ENCODE peak calls at places on chromosomes 16 and 17, in six cellular contexts. One of them, this sample, is unnamed.

GRCh38 chr16:73179671-73180370 is 131.9 kb upstream of the ZFHX3 start:
- DNase-seq in ovary: peak; percentile 44
- DNase-seq in adrenal gland: peak; percentile 29
- DNase-seq in aorta: peak; percentile 62
- DNase-seq in brain microvascular endothelial cell: no peak
- DNase-seq in astrocyte: no peak
- DNase-seq in this sample: no peak

GRCh38 chr17:30236807-30237206 is 1.3 kb upstream of the SLC6A4 start:
- DNase-seq in ovary: no peak
- DNase-seq in adrenal gland: peak; percentile 61
- DNase-seq in aorta: peak; percentile 85
- DNase-seq in brain microvascular endothelial cell: no peak
- DNase-seq in astrocyte: peak; percentile 8
- DNase-seq in this sample: peak; percentile 53

GRCh38 chr17:45240905-45241314 is 19.2 kb downstream of the FMNL1 start:
- DNase-seq in ovary: no peak
- DNase-seq in adrenal gland: no peak
- DNase-seq in aorta: no peak
- DNase-seq in brain microvascular endothelial cell: no peak
- DNase-seq in astrocyte: no peak
- DNase-seq in this sample: peak; percentile 71

GRCh38 chr16:85401917-85402766 is 211.0 kb upstream of the GSE1 start:
- DNase-seq in ovary: no peak
- DNase-seq in adrenal gland: peak; percentile 11
- DNase-seq in aorta: no peak
- DNase-seq in brain microvascular endothelial cell: no peak
- DNase-seq in astrocyte: no peak
- DNase-seq in this sample: peak; percentile 22

GRCh38 chr17:13016881-13017622 is 775 bp downstream of the ELAC2 start:
- DNase-seq in ovary: no peak
- DNase-seq in adrenal gland: peak; percentile 71
- DNase-seq in aorta: no peak
- DNase-seq in brain microvascular endothelial cell: no peak
- DNase-seq in astrocyte: no peak
- DNase-seq in this sample: peak; percentile 46

GRCh38 chr16:73753931-73754330 is 542.7 kb upstream of the PSMD7 start:
- DNase-seq in ovary: no peak
- DNase-seq in adrenal gland: no peak
- DNase-seq in aorta: no peak
- DNase-seq in brain microvascular endothelial cell: no peak
- DNase-seq in astrocyte: no peak
- DNase-seq in this sample: no peak

GRCh38 chr17:71902931-71903506 is 217.8 kb upstream of the SOX9 start:
- DNase-seq in ovary: no peak
- DNase-seq in adrenal gland: no peak
- DNase-seq in aorta: no peak
- DNase-seq in brain microvascular endothelial cell: peak; percentile 37
- DNase-seq in astrocyte: peak; percentile 52
- DNase-seq in this sample: no peak

GRCh38 chr17:10907370-10907769 is 69.5 kb upstream of the PIRT start:
- DNase-seq in ovary: no peak
- DNase-seq in adrenal gland: no peak
- DNase-seq in aorta: no peak
- DNase-seq in brain microvascular endothelial cell: no peak
- DNase-seq in astrocyte: no peak
- DNase-seq in this sample: no peak

GRCh38 chr17:66492080-66492479 is 189.7 kb downstream of the PRKCA start:
- DNase-seq in ovary: no peak
- DNase-seq in adrenal gland: no peak
- DNase-seq in aorta: no peak
- DNase-seq in brain microvascular endothelial cell: no peak
- DNase-seq in astrocyte: no peak
- DNase-seq in this sample: no peak

GRCh38 chr17:49557204-49558024 is 18.3 kb upstream of the NXPH3 start:
- DNase-seq in ovary: no peak
- DNase-seq in adrenal gland: no peak
- DNase-seq in aorta: peak; percentile 43
- DNase-seq in brain microvascular endothelial cell: peak; percentile 38
- DNase-seq in astrocyte: no peak
- DNase-seq in this sample: no peak

GRCh38 chr16:80940069-80940856 is 66.4 kb downstream of the CMC2 start:
- DNase-seq in ovary: no peak
- DNase-seq in adrenal gland: peak; percentile 44
- DNase-seq in aorta: no peak
- DNase-seq in brain microvascular endothelial cell: no peak
- DNase-seq in astrocyte: peak; percentile 50
- DNase-seq in this sample: no peak

GRCh38 chr17:61904094-61904710 is 23.6 kb downstream of the INTS2 start:
- DNase-seq in ovary: peak; percentile 11
- DNase-seq in adrenal gland: no peak
- DNase-seq in aorta: no peak
- DNase-seq in brain microvascular endothelial cell: no peak
- DNase-seq in astrocyte: no peak
- DNase-seq in this sample: no peak

GRCh38 chr17:422196-422930 is 69.8 kb upstream of the RPH3AL start:
- DNase-seq in ovary: no peak
- DNase-seq in adrenal gland: no peak
- DNase-seq in aorta: no peak
- DNase-seq in brain microvascular endothelial cell: no peak
- DNase-seq in astrocyte: no peak
- DNase-seq in this sample: no peak

GRCh38 chr16:73878616-73879015 is 418.0 kb upstream of the PSMD7 start:
- DNase-seq in ovary: no peak
- DNase-seq in adrenal gland: peak; percentile 15
- DNase-seq in aorta: no peak
- DNase-seq in brain microvascular endothelial cell: peak; percentile 61
- DNase-seq in astrocyte: peak; percentile 54
- DNase-seq in this sample: no peak

GRCh38 chr17:35812456-35812855 is 3.2 kb downstream of the TAF15 start:
- DNase-seq in ovary: no peak
- DNase-seq in adrenal gland: no peak
- DNase-seq in aorta: no peak
- DNase-seq in brain microvascular endothelial cell: no peak
- DNase-seq in astrocyte: no peak
- DNase-seq in this sample: no peak

GRCh38 chr16:64174327-64174726 is 947.5 kb downstream of the CDH11 start:
- DNase-seq in ovary: no peak
- DNase-seq in adrenal gland: no peak
- DNase-seq in aorta: no peak
- DNase-seq in brain microvascular endothelial cell: no peak
- DNase-seq in astrocyte: peak; percentile 26
- DNase-seq in this sample: no peak

GRCh38 chr17:50270430-50271172 is 3.7 kb upstream of the TMEM92 start:
- DNase-seq in ovary: peak; percentile 74
- DNase-seq in adrenal gland: peak; percentile 20
- DNase-seq in aorta: peak; percentile 57
- DNase-seq in brain microvascular endothelial cell: peak; percentile 63
- DNase-seq in astrocyte: peak; percentile 68
- DNase-seq in this sample: peak; percentile 82

GRCh38 chr16:85238233-85238647 is 126.0 kb upstream of the CIBAR2 start:
- DNase-seq in ovary: peak; percentile 98
- DNase-seq in adrenal gland: no peak
- DNase-seq in aorta: peak; percentile 92
- DNase-seq in brain microvascular endothelial cell: peak; percentile 68
- DNase-seq in astrocyte: peak; percentile 81
- DNase-seq in this sample: no peak

GRCh38 chr16:21952040-21952792 is 945 bp upstream of the UQCRC2 start:
- DNase-seq in ovary: peak; percentile 45
- DNase-seq in adrenal gland: peak; percentile 78
- DNase-seq in aorta: peak; percentile 79
- DNase-seq in brain microvascular endothelial cell: peak; percentile 70
- DNase-seq in astrocyte: peak; percentile 48
- DNase-seq in this sample: peak; percentile 84

GRCh38 chr16:66271074-66272060 is 95.1 kb upstream of the CDH5 start:
- DNase-seq in ovary: no peak
- DNase-seq in adrenal gland: no peak
- DNase-seq in aorta: no peak
- DNase-seq in brain microvascular endothelial cell: no peak
- DNase-seq in astrocyte: no peak
- DNase-seq in this sample: peak; percentile 17

GRCh38 chr17:77423589-77424451 is 283.1 kb downstream of the SEC14L1 start:
- DNase-seq in ovary: peak; percentile 95
- DNase-seq in adrenal gland: peak; percentile 98
- DNase-seq in aorta: peak; percentile 94
- DNase-seq in brain microvascular endothelial cell: peak; percentile 87
- DNase-seq in astrocyte: peak; percentile 97
- DNase-seq in this sample: peak; percentile 77

GRCh38 chr16:82263456-82264159 is 93.6 kb upstream of the MPHOSPH6 start:
- DNase-seq in ovary: peak; percentile 9
- DNase-seq in adrenal gland: peak; percentile 27
- DNase-seq in aorta: peak; percentile 50
- DNase-seq in brain microvascular endothelial cell: peak; percentile 32
- DNase-seq in astrocyte: peak; percentile 20
- DNase-seq in this sample: no peak

GRCh38 chr16:87806608-87807546 is 41.1 kb upstream of the KLHDC4 start:
- DNase-seq in ovary: no peak
- DNase-seq in adrenal gland: peak; percentile 53
- DNase-seq in aorta: peak; percentile 61
- DNase-seq in brain microvascular endothelial cell: peak; percentile 76
- DNase-seq in astrocyte: peak; percentile 81
- DNase-seq in this sample: peak; percentile 58

GRCh38 chr17:78727476-78728229 is 54.4 kb downstream of the CYTH1 start:
- DNase-seq in ovary: no peak
- DNase-seq in adrenal gland: no peak
- DNase-seq in aorta: no peak
- DNase-seq in brain microvascular endothelial cell: no peak
- DNase-seq in astrocyte: no peak
- DNase-seq in this sample: no peak

GRCh38 chr17:42034059-42034458 is 14.2 kb downstream of the NKIRAS2 start:
- DNase-seq in ovary: no peak
- DNase-seq in adrenal gland: no peak
- DNase-seq in aorta: no peak
- DNase-seq in brain microvascular endothelial cell: no peak
- DNase-seq in astrocyte: no peak
- DNase-seq in this sample: no peak

GRCh38 chr17:74780443-74781238 is 4.5 kb upstream of the NAT9 start:
- DNase-seq in ovary: no peak
- DNase-seq in adrenal gland: no peak
- DNase-seq in aorta: no peak
- DNase-seq in brain microvascular endothelial cell: no peak
- DNase-seq in astrocyte: no peak
- DNase-seq in this sample: no peak

GRCh38 chr16:85944572-85945423 is 45.8 kb downstream of the IRF8 start:
- DNase-seq in ovary: no peak
- DNase-seq in adrenal gland: no peak
- DNase-seq in aorta: no peak
- DNase-seq in brain microvascular endothelial cell: no peak
- DNase-seq in astrocyte: no peak
- DNase-seq in this sample: no peak

GRCh38 chr16:984736-985135 is 3.2 kb downstream of the SOX8 start:
- DNase-seq in ovary: no peak
- DNase-seq in adrenal gland: no peak
- DNase-seq in aorta: no peak
- DNase-seq in brain microvascular endothelial cell: no peak
- DNase-seq in astrocyte: no peak
- DNase-seq in this sample: no peak

GRCh38 chr16:986411-986810 is 4.8 kb downstream of the SOX8 start:
- DNase-seq in ovary: no peak
- DNase-seq in adrenal gland: no peak
- DNase-seq in aorta: no peak
- DNase-seq in brain microvascular endothelial cell: no peak
- DNase-seq in astrocyte: no peak
- DNase-seq in this sample: no peak

GRCh38 chr16:984106-984505 is 2.5 kb downstream of the SOX8 start:
- DNase-seq in ovary: no peak
- DNase-seq in adrenal gland: no peak
- DNase-seq in aorta: no peak
- DNase-seq in brain microvascular endothelial cell: no peak
- DNase-seq in astrocyte: no peak
- DNase-seq in this sample: no peak

GRCh38 chr16:985646-986400 is 4.3 kb downstream of the SOX8 start:
- DNase-seq in ovary: no peak
- DNase-seq in adrenal gland: no peak
- DNase-seq in aorta: no peak
- DNase-seq in brain microvascular endothelial cell: no peak
- DNase-seq in astrocyte: no peak
- DNase-seq in this sample: no peak

GRCh38 chr16:985237-985636 is 3.7 kb downstream of the SOX8 start:
- DNase-seq in ovary: no peak
- DNase-seq in adrenal gland: no peak
- DNase-seq in aorta: no peak
- DNase-seq in brain microvascular endothelial cell: no peak
- DNase-seq in astrocyte: no peak
- DNase-seq in this sample: no peak
- H3K27me3 ChIP-seq in ovary: peaks cover 16% of the 10 kb centered on the region
- H3K27me3 ChIP-seq in adrenal gland: peaks cover 20% of the 10 kb centered on the region
- H3K27me3 ChIP-seq in aorta: no peaks in the 10 kb centered on the region
- H3K27me3 ChIP-seq in brain microvascular endothelial cell: peaks cover 46% of the 10 kb centered on the region
- H3K27me3 ChIP-seq in astrocyte: peaks cover 58% of the 10 kb centered on the region
- H3K27me3 ChIP-seq in this sample: peaks cover 97% of the 10 kb centered on the region

GRCh38 chr16:1152123-1152638 is 725 bp upstream of the CACNA1H start:
- DNase-seq in ovary: peak; percentile 70
- DNase-seq in adrenal gland: no peak
- DNase-seq in aorta: no peak
- DNase-seq in brain microvascular endothelial cell: no peak
- DNase-seq in astrocyte: no peak
- DNase-seq in this sample: no peak
- H3K27me3 ChIP-seq in ovary: no peaks in the 10 kb centered on the region
- H3K27me3 ChIP-seq in adrenal gland: no peaks in the 10 kb centered on the region
- H3K27me3 ChIP-seq in aorta: no peaks in the 10 kb centered on the region
- H3K27me3 ChIP-seq in brain microvascular endothelial cell: no peaks in the 10 kb centered on the region
- H3K27me3 ChIP-seq in astrocyte: no peaks in the 10 kb centered on the region
- H3K27me3 ChIP-seq in this sample: peaks cover 92% of the 10 kb centered on the region

DNA sequence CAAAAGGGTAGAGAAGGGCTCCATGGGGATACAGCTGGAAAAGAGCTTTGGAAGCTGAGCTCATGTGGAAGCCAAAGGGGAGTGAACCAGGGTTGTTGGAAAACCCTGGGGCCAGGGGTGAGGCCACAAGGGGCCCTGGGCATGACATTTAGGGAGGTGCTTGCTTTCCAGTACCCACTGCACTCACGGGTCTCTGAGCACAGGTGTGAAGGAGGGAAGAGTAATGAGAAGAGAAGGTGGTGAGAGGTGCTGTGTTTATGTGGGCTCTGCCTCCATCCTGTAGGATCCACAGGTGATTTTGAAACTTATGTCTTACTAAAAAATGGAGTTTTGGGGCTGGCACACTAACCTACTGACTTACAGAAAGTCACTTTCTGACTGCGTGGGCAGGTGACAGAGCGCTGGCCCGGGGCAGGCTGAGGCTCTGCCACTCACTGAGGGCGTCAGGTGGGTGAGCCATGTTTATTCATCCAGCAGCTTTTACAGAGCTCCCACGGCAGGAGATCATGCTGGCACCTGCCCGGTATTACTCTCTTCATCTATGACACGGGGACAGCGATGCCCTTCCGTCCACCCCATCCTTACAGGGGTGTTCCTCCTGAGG is 18.9 kb downstream of the KSR1 start:
- DNase-seq in ovary: no peak
- DNase-seq in adrenal gland: no peak
- DNase-seq in aorta: no peak
- DNase-seq in brain microvascular endothelial cell: no peak
- DNase-seq in astrocyte: no peak
- DNase-seq in this sample: no peak
- H3K27me3 ChIP-seq in ovary: no peaks in the 10 kb centered on the region
- H3K27me3 ChIP-seq in adrenal gland: no peaks in the 10 kb centered on the region
- H3K27me3 ChIP-seq in aorta: no peaks in the 10 kb centered on the region
- H3K27me3 ChIP-seq in brain microvascular endothelial cell: no peaks in the 10 kb centered on the region
- H3K27me3 ChIP-seq in astrocyte: no peaks in the 10 kb centered on the region
- H3K27me3 ChIP-seq in this sample: no peaks in the 10 kb centered on the region

GRCh38 chr16:56647641-56648431 is 3.9 kb upstream of the MT1B start:
- DNase-seq in ovary: no peak
- DNase-seq in adrenal gland: no peak
- DNase-seq in aorta: no peak
- DNase-seq in brain microvascular endothelial cell: no peak
- DNase-seq in astrocyte: no peak
- DNase-seq in this sample: no peak
- H3K27me3 ChIP-seq in ovary: no peaks in the 10 kb centered on the region
- H3K27me3 ChIP-seq in adrenal gland: no peaks in the 10 kb centered on the region
- H3K27me3 ChIP-seq in aorta: no peaks in the 10 kb centered on the region
- H3K27me3 ChIP-seq in brain microvascular endothelial cell: peaks cover 26% of the 10 kb centered on the region
- H3K27me3 ChIP-seq in astrocyte: peaks cover 95% of the 10 kb centered on the region
- H3K27me3 ChIP-seq in this sample: peaks cover 17% of the 10 kb centered on the region

This sample was measured in left lung.